ENCODE peak calls at places on chromosomes 5 and 9, in six cellular contexts. K is K562, T is GM12878, W is HepG2, B is A549, D is SK-N-SH. E is an unnamed sample.

GRCh38 chr9:87674565-87675299 is 51.2 kb upstream of the CTSL start:
- DNase-seq in K (peak), T (no peak), W (no peak), B (no peak), D (no peak), E (no peak)

GRCh38 chr9:129140397-129141065 is 29.3 kb downstream of the PTPA start:
- DNase-seq in K (peak), T (no peak), W (peak), B (peak), D (peak), E (peak)

GRCh38 chr5:167271061-167271460 is 1020.4 kb upstream of the WWC1 start:
- DNase-seq in K (no peak), T (no peak), W (no peak), B (no peak), D (no peak), E (no peak)

GRCh38 chr5:137995077-137995746 is 37.7 kb downstream of the FAM13B start:
- DNase-seq in K (peak), T (no peak), W (peak), B (peak), D (no peak), E (no peak)

GRCh38 chr9:134625361-134626140 is 16.1 kb upstream of the COL5A1 start:
- DNase-seq in K (no peak), T (no peak), W (no peak), B (no peak), D (no peak), E (no peak)

GRCh38 chr9:124263800-124264426 is 6.2 kb downstream of the NEK6 start:
- DNase-seq in K (no peak), T (no peak), W (peak), B (no peak), D (no peak), E (no peak)

GRCh38 chr5:107501965-107502691 is 168.6 kb downstream of the EFNA5 start:
- DNase-seq in K (no peak), T (no peak), W (no peak), B (no peak), D (peak), E (no peak)

GRCh38 chr5:170508036-170508435 is 4.2 kb downstream of the KCNIP1 start:
- DNase-seq in K (no peak), T (no peak), W (no peak), B (no peak), D (no peak), E (no peak)

GRCh38 chr5:150461231-150461630 is 11.7 kb upstream of the RPS14 start:
- DNase-seq in K (peak), T (peak), W (no peak), B (no peak), D (no peak), E (no peak)

GRCh38 chr9:89165880-89166279 is 12.7 kb downstream of the SHC3 start:
- DNase-seq in K (no peak), T (no peak), W (no peak), B (no peak), D (no peak), E (no peak)

GRCh38 chr5:39175273-39175955 is 43.9 kb downstream of the FYB1 start:
- DNase-seq in K (peak), T (no peak), W (no peak), B (no peak), D (no peak), E (no peak)

GRCh38 chr5:159304961-159305595 is 25.2 kb downstream of the IL12B start:
- DNase-seq in K (no peak), T (no peak), W (no peak), B (no peak), D (no peak), E (no peak)

GRCh38 chr9:34927061-34927460 is 31.0 kb upstream of the PHF24 start:
- DNase-seq in K (no peak), T (no peak), W (no peak), B (no peak), D (no peak), E (no peak)

GRCh38 chr9:95645579-95645978 is 128.8 kb upstream of the PTCH1 start:
- DNase-seq in K (no peak), T (no peak), W (no peak), B (no peak), D (no peak), E (no peak)

GRCh38 chr5:34695275-34696032 is 39.3 kb downstream of the RAI14 start:
- DNase-seq in K (no peak), T (no peak), W (no peak), B (no peak), D (no peak), E (no peak)

GRCh38 chr9:72875221-72875620 is 77.6 kb downstream of the ALDH1A1 start:
- DNase-seq in K (no peak), T (no peak), W (no peak), B (no peak), D (no peak), E (no peak)

GRCh38 chr5:179769796-179770195 is 24.0 kb upstream of the LTC4S start:
- DNase-seq in K (no peak), T (no peak), W (no peak), B (no peak), D (no peak), E (no peak)

GRCh38 chr5:1110930-1111726 is 735 bp downstream of the SLC12A7 start:
- DNase-seq in K (no peak), T (no peak), W (no peak), B (peak), D (peak), E (no peak)

GRCh38 chr9:109290385-109290784 is 30.5 kb downstream of the EPB41L4B start:
- DNase-seq in K (no peak), T (no peak), W (no peak), B (no peak), D (no peak), E (no peak)

GRCh38 chr5:57416246-57416996 is 66.2 kb downstream of the ACTBL2 start:
- DNase-seq in K (no peak), T (no peak), W (no peak), B (no peak), D (peak), E (no peak)

GRCh38 chr9:5388026-5388806 is 48.5 kb upstream of the RLN1 start:
- DNase-seq in K (no peak), T (no peak), W (no peak), B (no peak), D (no peak), E (no peak)

GRCh38 chr5:60023255-60023654 is 129.7 kb upstream of the PDE4D start:
- DNase-seq in K (no peak), T (no peak), W (no peak), B (no peak), D (no peak), E (no peak)

GRCh38 chr5:150544606-150545219 is 36.8 kb downstream of the NDST1 start:
- DNase-seq in K (peak), T (peak), W (peak), B (peak), D (peak), E (peak)

GRCh38 chr5:152688561-152689274 is 283.6 kb upstream of the NMUR2 start:
- DNase-seq in K (no peak), T (no peak), W (no peak), B (peak), D (no peak), E (no peak)

GRCh38 chr5:133200256-133200655 is 148.4 kb downstream of the HSPA4 start:
- DNase-seq in K (no peak), T (no peak), W (no peak), B (no peak), D (peak), E (no peak)

GRCh38 chr9:87857948-87858335 is 24.7 kb upstream of the SPATA31E1 start:
- DNase-seq in K (no peak), T (no peak), W (no peak), B (no peak), D (no peak), E (no peak)

GRCh38 chr9:130128251-130128650 is 44.0 kb upstream of the NCS1 start:
- DNase-seq in K (no peak), T (peak), W (no peak), B (no peak), D (no peak), E (no peak)

GRCh38 chr9:89243296-89244061 is 64.9 kb upstream of the SHC3 start:
- DNase-seq in K (no peak), T (no peak), W (no peak), B (no peak), D (no peak), E (no peak)

GRCh38 chr5:15526413-15526812 is 26.4 kb downstream of the FBXL7 start:
- DNase-seq in K (no peak), T (no peak), W (no peak), B (no peak), D (peak), E (no peak)

GRCh38 chr5:16800477-16800876 is 135.6 kb downstream of the MYO10 start:
- DNase-seq in K (no peak), T (no peak), W (no peak), B (no peak), D (no peak), E (no peak)

GRCh38 chr5:31626156-31626555 is 12.8 kb upstream of the PDZD2 start:
- DNase-seq in K (no peak), T (no peak), W (no peak), B (no peak), D (peak), E (no peak)

GRCh38 chr5:6488021-6488420 is 39.4 kb downstream of the UBE2QL1 start:
- DNase-seq in K (no peak), T (no peak), W (no peak), B (no peak), D (no peak), E (no peak)

GRCh38 chr9:124001865-124002525 is 9.6 kb upstream of the LHX2 start:
- DNase-seq in K (no peak), T (no peak), W (no peak), B (no peak), D (no peak), E (no peak)

GRCh38 chr5:154044099-154044498 is 5.3 kb downstream of the MFAP3 start:
- DNase-seq in K (no peak), T (no peak), W (no peak), B (no peak), D (no peak), E (no peak)

GRCh38 chr5:139639619-139640431 is 8.3 kb upstream of the CXXC5 start:
- DNase-seq in K (no peak), T (no peak), W (no peak), B (no peak), D (peak), E (no peak)

GRCh38 chr5:139640432-139641115 is 7.6 kb upstream of the CXXC5 start:
- DNase-seq in K (no peak), T (no peak), W (no peak), B (no peak), D (peak), E (no peak)

GRCh38 chr5:139637438-139638089 is 10.6 kb upstream of the CXXC5 start:
- DNase-seq in K (peak), T (no peak), W (peak), B (no peak), D (peak), E (no peak)

GRCh38 chr5:139638090-139638735 is 9.9 kb upstream of the CXXC5 start:
- DNase-seq in K (peak), T (no peak), W (no peak), B (no peak), D (peak), E (no peak)

DNA sequence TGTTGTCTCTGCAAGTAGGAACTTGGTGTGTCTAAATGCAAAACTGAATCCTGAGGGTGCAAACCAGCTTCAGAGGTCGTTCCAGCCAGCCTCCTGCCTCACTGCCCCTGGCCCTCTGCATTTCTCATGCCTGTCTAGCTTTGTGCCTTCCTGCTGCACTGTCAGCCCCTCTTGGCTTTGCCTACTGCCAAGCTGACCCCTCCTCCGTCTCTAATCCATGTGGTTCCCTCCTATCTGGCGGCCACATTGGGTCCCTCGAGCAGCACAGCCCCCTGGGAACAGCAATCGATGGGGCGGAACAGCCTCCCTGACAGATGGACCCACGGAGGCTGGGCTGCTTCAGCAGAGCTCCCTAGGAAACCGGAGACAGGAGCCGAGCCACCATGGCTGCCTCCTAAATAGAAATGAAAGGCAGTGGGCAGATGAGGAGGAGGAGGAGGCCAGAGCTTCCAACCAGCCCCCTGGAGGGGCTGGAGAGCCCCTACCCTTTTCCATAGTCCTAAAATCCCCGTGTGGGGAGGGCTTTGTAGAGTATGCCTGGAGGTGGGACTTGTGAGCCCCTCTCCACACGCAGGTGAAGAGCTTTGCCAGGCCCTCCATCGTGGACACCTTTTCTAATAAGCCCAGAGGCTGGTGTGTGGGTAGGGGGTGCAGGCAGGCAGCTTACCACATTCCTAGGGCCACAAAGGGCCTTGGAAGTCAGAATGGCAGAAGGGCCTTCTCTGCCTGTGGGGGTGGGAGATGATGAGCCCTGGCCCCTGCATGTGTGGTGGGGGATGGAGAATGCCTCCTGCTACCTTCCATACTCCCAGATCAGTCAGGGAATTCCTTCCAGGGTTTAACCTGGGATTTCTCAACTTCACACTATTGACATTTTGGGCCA is 9.2 kb upstream of the CXXC5 start:
- DNase-seq in K (peak), T (no peak), W (no peak), B (no peak), D (peak), E (no peak)
- TF ChIP-seq CHD2 in K (no peak), T (no peak), W (no peak), B (no peak), D (no peak), E (no peak)

DNA sequence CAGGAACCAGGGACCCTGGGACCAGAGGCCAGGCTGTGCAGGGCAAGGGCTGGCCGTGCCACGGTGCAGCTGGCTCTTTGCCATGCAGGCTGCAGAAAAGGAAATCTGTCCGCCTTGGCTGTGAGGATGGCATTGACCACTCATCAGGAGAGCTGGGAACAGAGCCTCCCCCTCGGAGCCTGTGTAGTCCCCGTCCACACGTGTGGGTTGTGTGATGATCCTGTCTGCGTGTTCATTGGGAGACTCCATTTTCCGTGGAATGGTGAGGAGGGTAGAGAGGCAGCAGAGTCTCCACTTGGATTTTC is 47.7 kb downstream of the EHMT1 start:
- DNase-seq in K (no peak), T (no peak), W (no peak), B (no peak), D (peak), E (no peak)
- H3K27ac ChIP-seq in K (no peak), T (no peak), W (no peak), B (no peak), D (no peak), E (peak)

GRCh38 chr5:5466227-5466626 is 43.8 kb downstream of the ICE1 start:
- DNase-seq in K (no peak), T (no peak), W (no peak), B (no peak), D (no peak), E (no peak)
- TF ChIP-seq CHD2 in K (no peak), T (no peak), W (no peak), B (no peak), D (no peak), E (no peak)

GRCh38 chr5:56047448-56047847 is 52.7 kb upstream of the IL6ST start:
- DNase-seq in K (no peak), T (no peak), W (no peak), B (no peak), D (no peak), E (no peak)

GRCh38 chr5:56050566-56051292 is 56.0 kb upstream of the IL6ST start:
- DNase-seq in K (no peak), T (no peak), W (no peak), B (no peak), D (no peak), E (no peak)

GRCh38 chr5:56045469-56045868 is 50.7 kb upstream of the IL6ST start:
- DNase-seq in K (no peak), T (no peak), W (no peak), B (no peak), D (no peak), E (no peak)

GRCh38 chr5:56052735-56053134 is 58.0 kb upstream of the IL6ST start:
- DNase-seq in K (no peak), T (no peak), W (peak), B (no peak), D (no peak), E (no peak)

GRCh38 chr5:56048124-56048523 is 53.4 kb upstream of the IL6ST start:
- DNase-seq in K (no peak), T (no peak), W (no peak), B (no peak), D (no peak), E (no peak)
- H3K27ac ChIP-seq in K (no peak), T (no peak), W (no peak), B (peak), D (no peak), E (no peak)

GRCh38 chr5:165196961-165197360 is 1691.5 kb downstream of the MAT2B start:
- DNase-seq in K (no peak), T (no peak), W (no peak), B (no peak), D (no peak), E (no peak)
- TF ChIP-seq CHD2 in K (no peak), T (no peak), W (no peak), B (no peak), D (no peak), E (no peak)

E was measured in H1.